ENCODE peak calls at places on chromosomes 5 and 9, in ten cellular contexts. I is body of pancreas, M is tibial nerve, C is esophagus squamous epithelium, T is IMR-90, V is gastrocnemius medialis, G is transverse colon, Y is erythroblast, U is GM12891, Z is A549. Q is an unnamed sample.

GRCh38 chr5:169740435-169740834 is 103.4 kb downstream of the DOCK2 start:
- DNase-seq in G (no peak), Z (no peak), U (no peak), T (no peak), Y (no peak), M (no peak), V (no peak), C (no peak), I (no peak), Q (no peak)

GRCh38 chr9:135582966-135583685 is 21.6 kb downstream of the PAEP start:
- DNase-seq in I (no peak), C (no peak), Y (no peak), U (no peak), Z (no peak), G (no peak), T (no peak), M (no peak), V (no peak), Q (peak; percentile 99)

GRCh38 chr9:110351009-110351467 is 13.4 kb upstream of the TXNDC8 start:
- DNase-seq in Z (peak; percentile 16), I (no peak), M (no peak), C (no peak), G (no peak), T (peak; percentile 80), Y (peak; percentile 46), V (no peak), U (no peak), Q (peak; percentile 75)

GRCh38 chr5:1277781-1278180 is 17.1 kb downstream of the TERT start:
- DNase-seq in Y (no peak), T (no peak), V (no peak), Z (no peak), U (no peak), C (no peak), M (no peak), I (no peak), G (no peak), Q (no peak)

GRCh38 chr9:92963831-92964606 is 16.7 kb downstream of the FGD3 start:
- DNase-seq in T (no peak), U (no peak), C (peak; percentile 24), G (peak; percentile 59), Y (peak; percentile 64), Z (no peak), V (peak; percentile 29), I (peak; percentile 50), M (no peak), Q (no peak)

GRCh38 chr5:162289489-162289888 is 221.9 kb downstream of the GABRG2 start:
- DNase-seq in Z (no peak), C (no peak), G (no peak), T (no peak), Y (no peak), V (no peak), I (no peak), M (no peak), U (no peak), Q (no peak)

GRCh38 chr9:108271646-108272349 is 584.0 kb downstream of the ACTL7B start:
- DNase-seq in I (peak; percentile 63), G (peak; percentile 66), Y (no peak), M (no peak), V (no peak), C (no peak), U (no peak), T (peak; percentile 88), Z (peak; percentile 10), Q (peak; percentile 57)

GRCh38 chr5:135308245-135308644 is 90.8 kb downstream of the MACROH2A1 start:
- DNase-seq in G (no peak), I (no peak), Z (no peak), T (peak; percentile 75), M (no peak), Y (no peak), U (no peak), V (no peak), C (no peak), Q (no peak)

GRCh38 chr5:150411245-150411979 is 1.3 kb downstream of the CD74 start:
- DNase-seq in C (no peak), U (no peak), Y (peak; percentile 31), G (peak; percentile 74), V (no peak), T (peak; percentile 16), Z (no peak), I (no peak), M (peak; percentile 37), Q (no peak)

GRCh38 chr5:150410524-150411244 is 2.0 kb downstream of the CD74 start:
- DNase-seq in C (no peak), V (peak; percentile 39), T (peak; percentile 74), U (no peak), G (peak; percentile 81), Z (peak; percentile 76), I (peak; percentile 72), Y (peak; percentile 55), M (peak; percentile 30), Q (peak; percentile 75)

GRCh38 chr5:150413176-150413901 is 629 bp upstream of the CD74 start:
- DNase-seq in Y (no peak), V (no peak), G (no peak), I (no peak), C (no peak), T (no peak), M (no peak), Z (no peak), U (no peak), Q (no peak)

GRCh38 chr5:150409638-150410523 is 2.8 kb downstream of the CD74 start:
- DNase-seq in C (no peak), Y (peak; percentile 60), T (peak; percentile 88), I (peak; percentile 81), Z (peak; percentile 99), G (peak; percentile 84), M (peak; percentile 52), V (peak; percentile 73), U (no peak), Q (peak; percentile 97)

DNA sequence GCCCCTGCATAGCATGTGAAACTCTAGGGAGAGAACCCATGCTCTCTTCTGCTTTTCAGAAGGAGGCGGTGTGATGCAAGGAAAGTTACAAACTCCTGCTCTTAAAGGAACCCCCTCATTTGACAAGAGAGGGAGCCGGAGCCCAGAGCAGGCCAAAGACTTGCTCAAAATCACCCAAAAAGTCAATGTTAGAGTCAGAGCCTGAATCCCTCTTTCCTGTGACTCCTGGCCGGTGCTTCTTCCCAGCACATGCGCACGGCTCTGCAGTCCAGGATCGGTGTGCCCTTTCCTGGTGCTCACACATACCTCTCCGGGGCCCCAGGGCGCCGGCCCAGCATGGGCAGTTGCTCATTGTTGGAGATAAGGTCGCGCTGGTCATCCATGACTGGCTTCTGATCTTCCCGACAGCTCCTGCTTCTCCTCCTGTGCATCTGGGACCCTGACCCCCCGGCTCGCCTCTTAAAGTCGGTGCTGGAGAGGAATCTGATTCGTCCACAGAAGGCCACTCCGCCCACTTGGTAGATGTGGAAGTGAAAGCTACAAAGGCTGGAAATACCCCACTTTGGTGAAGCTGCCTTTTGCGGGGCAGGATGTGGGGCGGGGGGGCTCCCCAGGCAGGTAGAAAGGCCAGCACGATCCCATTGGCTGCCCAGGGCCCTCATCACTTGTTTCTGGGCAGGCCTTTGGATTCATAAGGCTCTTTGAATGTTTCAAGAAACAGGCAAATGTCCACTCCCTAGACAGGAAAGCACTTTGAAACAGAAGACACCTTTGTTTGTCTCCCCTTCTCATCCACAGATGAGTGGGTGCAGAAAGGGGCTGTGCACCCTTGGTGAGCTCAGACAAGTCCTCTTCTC is at the start of gene CD74:
- DNase-seq in G (peak; percentile 92), Y (peak; percentile 50), C (peak; percentile 78), T (peak; percentile 20), M (peak; percentile 63), I (peak; percentile 78), U (peak; percentile 72), Z (no peak), V (peak; percentile 62), Q (no peak)
- TF ChIP-seq POLR2A in G (peak; percentile 79), Y (no peak), C (peak; percentile 88), T (no peak), M (no peak), I (peak; percentile 25), U (peak; percentile 100), Z (no peak), V (peak; percentile 66), Q (no peak)

DNA sequence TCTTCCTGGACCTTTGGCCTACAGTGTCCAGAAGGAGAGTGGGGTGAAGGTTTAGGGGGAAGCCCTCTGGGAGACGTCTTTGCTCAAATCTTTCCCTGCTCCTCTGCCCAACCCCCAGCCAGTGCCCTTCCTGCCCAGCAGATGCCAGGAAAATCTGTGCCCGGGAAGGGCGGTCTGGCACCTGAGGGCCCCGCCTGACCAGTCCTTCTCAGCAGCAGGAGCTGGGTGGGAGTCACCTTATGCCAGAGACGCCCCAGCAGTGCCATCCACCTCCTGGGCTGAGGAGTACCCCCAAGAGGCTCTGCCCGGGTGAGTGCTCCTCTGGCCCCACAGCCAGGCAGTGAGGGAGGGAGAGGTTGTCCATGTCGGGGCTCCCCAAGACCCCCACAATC is 14.9 kb upstream of the CERCAM start:
- DNase-seq in Z (no peak), G (no peak), I (no peak), T (no peak), C (no peak), V (no peak), Y (no peak), M (no peak), U (no peak), Q (no peak)
- TF ChIP-seq POLR2A in Z (no peak), G (no peak), I (no peak), T (no peak), C (no peak), V (no peak), Y (no peak), M (no peak), U (no peak), Q (no peak)

DNA sequence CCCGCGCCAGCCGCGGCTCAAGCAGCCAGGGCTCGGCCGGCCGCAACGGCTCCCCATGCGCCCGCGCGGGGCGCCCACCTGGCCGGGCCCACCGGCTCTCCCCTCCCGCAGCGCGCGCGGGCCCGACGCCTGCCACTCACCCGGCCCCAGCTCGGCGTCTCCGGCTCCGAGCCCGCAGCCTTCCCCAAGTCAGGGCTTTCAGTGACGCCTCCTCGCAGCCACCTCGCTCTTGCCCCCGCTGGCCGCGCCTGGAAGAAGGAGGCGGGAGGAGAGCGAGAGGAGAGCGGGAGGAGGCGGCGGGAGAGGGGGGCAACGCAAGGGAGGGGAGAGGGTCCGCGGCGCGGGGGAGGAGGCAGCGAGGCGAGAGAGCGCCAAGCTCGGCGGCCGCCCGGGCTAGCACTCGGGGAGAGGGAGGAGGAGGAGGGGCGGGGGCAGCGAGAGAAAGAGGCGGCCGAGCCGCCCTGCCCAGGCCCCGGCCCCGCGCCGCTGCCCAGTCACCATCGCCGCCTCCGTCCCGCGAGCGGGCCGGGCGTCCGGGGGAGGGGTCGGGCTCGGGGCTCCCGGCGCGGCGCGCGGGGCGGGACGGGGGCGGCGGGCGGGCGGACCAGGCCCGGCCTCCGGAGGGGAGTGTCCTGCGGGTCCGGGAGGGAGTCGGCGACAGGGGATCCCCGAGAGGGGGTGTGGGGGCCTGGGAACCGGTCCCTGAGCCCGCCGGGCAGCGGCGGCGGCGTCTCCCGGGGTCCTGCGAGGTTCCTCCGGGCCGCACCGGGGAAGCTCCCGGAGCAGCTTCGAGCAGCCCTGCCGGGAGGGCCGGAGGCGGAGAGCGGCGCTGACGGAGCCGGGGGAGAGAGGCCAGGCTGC is at the start of gene LHFPL2:
- DNase-seq in T (peak; percentile 68), V (peak; percentile 52), Z (peak; percentile 78), M (peak; percentile 63), U (peak; percentile 71), I (peak; percentile 87), C (no peak), G (peak; percentile 76), Y (peak; percentile 73), Q (no peak)
- TF ChIP-seq POLR2A in T (peak; percentile 63), V (peak; percentile 50), Z (peak; percentile 45), M (no peak), U (no peak), I (peak; percentile 43), C (peak; percentile 53), G (peak; percentile 56), Y (no peak), Q (peak; percentile 46)

GRCh38 chr5:79628276-79628675 is 16.0 kb downstream of the TENT2 start:
- DNase-seq in G (no peak), V (no peak), I (no peak), M (no peak), Z (no peak), Y (no peak), C (no peak), T (no peak), U (no peak), Q (no peak)

GRCh38 chr5:79628811-79629210 is 16.6 kb downstream of the TENT2 start:
- DNase-seq in G (no peak), C (no peak), Y (no peak), I (no peak), M (no peak), U (no peak), V (no peak), Z (no peak), T (no peak), Q (no peak)
- TF ChIP-seq POLR2A in G (no peak), C (no peak), Y (no peak), I (no peak), M (no peak), U (no peak), V (no peak), Z (no peak), T (no peak), Q (no peak)

Q was measured in H54.